ENCODE peak calls at places on chromosomes 3 and 15, in four cellular contexts. One of them, this sample, is unnamed.

GRCh38 chr3:12833226-12834161 is 7.9 kb downstream of the RPL32 start:
- DNase-seq in kidney epithelial cell: no peak
- DNase-seq in GM12878: no peak
- DNase-seq in right lobe of liver: no peak
- DNase-seq in this sample: no peak

GRCh38 chr3:189188466-189188865 is 16.7 kb downstream of the TPRG1 start:
- DNase-seq in right lobe of liver: no peak
- DNase-seq in kidney epithelial cell: no peak
- DNase-seq in GM12878: no peak
- DNase-seq in this sample: no peak

GRCh38 chr15:85706779-85707518 is 87.8 kb downstream of the KLHL25 start:
- DNase-seq in kidney epithelial cell: no peak
- DNase-seq in GM12878: peak
- DNase-seq in right lobe of liver: no peak
- DNase-seq in this sample: no peak

GRCh38 chr3:14235003-14235876 is 56.6 kb downstream of the LSM3 start:
- DNase-seq in right lobe of liver: no peak
- DNase-seq in kidney epithelial cell: no peak
- DNase-seq in GM12878: no peak
- DNase-seq in this sample: no peak

GRCh38 chr15:56813995-56814394 is 80.7 kb upstream of the ZNF280D start:
- DNase-seq in GM12878: no peak
- DNase-seq in right lobe of liver: no peak
- DNase-seq in kidney epithelial cell: no peak
- DNase-seq in this sample: no peak

GRCh38 chr3:187739125-187739560 is 6.1 kb downstream of the BCL6 start:
- DNase-seq in GM12878: no peak
- DNase-seq in right lobe of liver: peak
- DNase-seq in kidney epithelial cell: no peak
- DNase-seq in this sample: peak

GRCh38 chr15:90099868-90100854 is 2.1 kb downstream of the IDH2 start:
- DNase-seq in right lobe of liver: peak
- DNase-seq in kidney epithelial cell: no peak
- DNase-seq in GM12878: no peak
- DNase-seq in this sample: no peak

GRCh38 chr15:39444729-39445470 is 136.0 kb upstream of the THBS1 start:
- DNase-seq in right lobe of liver: no peak
- DNase-seq in GM12878: no peak
- DNase-seq in kidney epithelial cell: no peak
- DNase-seq in this sample: no peak

GRCh38 chr15:101057841-101058407 is 138.8 kb downstream of the LRRK1 start:
- DNase-seq in right lobe of liver: no peak
- DNase-seq in kidney epithelial cell: no peak
- DNase-seq in GM12878: no peak
- DNase-seq in this sample: no peak

GRCh38 chr15:57534279-57534678 is 57.4 kb upstream of the MYZAP start:
- DNase-seq in kidney epithelial cell: no peak
- DNase-seq in right lobe of liver: no peak
- DNase-seq in GM12878: no peak
- DNase-seq in this sample: no peak

GRCh38 chr3:170360476-170360875 is 3.0 kb downstream of the SKIL start:
- DNase-seq in GM12878: no peak
- DNase-seq in right lobe of liver: no peak
- DNase-seq in kidney epithelial cell: no peak
- DNase-seq in this sample: no peak

GRCh38 chr3:18188491-18188890 is 236.6 kb downstream of the SATB1 start:
- DNase-seq in kidney epithelial cell: no peak
- DNase-seq in GM12878: no peak
- DNase-seq in right lobe of liver: no peak
- DNase-seq in this sample: no peak

GRCh38 chr3:71304684-71305083 is 278.8 kb downstream of the FOXP1 start:
- DNase-seq in GM12878: no peak
- DNase-seq in kidney epithelial cell: no peak
- DNase-seq in right lobe of liver: no peak
- DNase-seq in this sample: no peak

GRCh38 chr3:160754371-160754854 is 1.6 kb upstream of the PPM1L start:
- DNase-seq in kidney epithelial cell: no peak
- DNase-seq in GM12878: no peak
- DNase-seq in right lobe of liver: peak
- DNase-seq in this sample: peak

GRCh38 chr3:128730521-128730920 is 4.5 kb downstream of the RAB7A start:
- DNase-seq in kidney epithelial cell: no peak
- DNase-seq in right lobe of liver: no peak
- DNase-seq in GM12878: no peak
- DNase-seq in this sample: no peak

GRCh38 chr15:74179983-74180688 is 6.6 kb downstream of the ISLR start:
- DNase-seq in right lobe of liver: no peak
- DNase-seq in kidney epithelial cell: no peak
- DNase-seq in GM12878: no peak
- DNase-seq in this sample: peak

GRCh38 chr15:98804057-98804380 is 155.7 kb downstream of the IGF1R start:
- DNase-seq in right lobe of liver: no peak
- DNase-seq in GM12878: no peak
- DNase-seq in kidney epithelial cell: no peak
- DNase-seq in this sample: no peak

GRCh38 chr15:83993591-83993990 is 242.0 kb upstream of the GOLGA6L4 start:
- DNase-seq in right lobe of liver: no peak
- DNase-seq in GM12878: no peak
- DNase-seq in kidney epithelial cell: no peak
- DNase-seq in this sample: no peak

GRCh38 chr3:23806322-23807160 is 786 bp downstream of the UBE2E1 start:
- DNase-seq in kidney epithelial cell: no peak
- DNase-seq in GM12878: no peak
- DNase-seq in right lobe of liver: peak
- DNase-seq in this sample: peak

GRCh38 chr3:128800241-128801187 is 74.5 kb downstream of the RAB7A start:
- DNase-seq in GM12878: no peak
- DNase-seq in right lobe of liver: no peak
- DNase-seq in kidney epithelial cell: no peak
- DNase-seq in this sample: no peak

GRCh38 chr15:70094690-70095311 is 2.9 kb downstream of the TLE3 start:
- DNase-seq in kidney epithelial cell: no peak
- DNase-seq in GM12878: no peak
- DNase-seq in right lobe of liver: no peak
- DNase-seq in this sample: no peak

GRCh38 chr15:36960179-36960946 is 140.0 kb downstream of the MEIS2 start:
- DNase-seq in right lobe of liver: no peak
- DNase-seq in GM12878: no peak
- DNase-seq in kidney epithelial cell: no peak
- DNase-seq in this sample: no peak

GRCh38 chr3:147945968-147946519 is 536.9 kb downstream of the ZIC1 start:
- DNase-seq in kidney epithelial cell: peak
- DNase-seq in right lobe of liver: peak
- DNase-seq in GM12878: peak
- DNase-seq in this sample: peak

GRCh38 chr3:62875103-62876002 is at the start of gene CADPS:
- DNase-seq in GM12878: no peak
- DNase-seq in kidney epithelial cell: no peak
- DNase-seq in right lobe of liver: no peak
- DNase-seq in this sample: peak

GRCh38 chr3:98733778-98734281 is 29.3 kb upstream of the ST3GAL6 start:
- DNase-seq in right lobe of liver: peak
- DNase-seq in GM12878: peak
- DNase-seq in kidney epithelial cell: no peak
- DNase-seq in this sample: peak

GRCh38 chr15:67931861-67932260 is 92.0 kb upstream of the RNU6-1 start:
- DNase-seq in right lobe of liver: no peak
- DNase-seq in GM12878: no peak
- DNase-seq in kidney epithelial cell: no peak
- DNase-seq in this sample: no peak

GRCh38 chr15:29207758-29208108 is 61.9 kb downstream of the NSMCE3 start:
- DNase-seq in kidney epithelial cell: no peak
- DNase-seq in GM12878: no peak
- DNase-seq in right lobe of liver: no peak
- DNase-seq in this sample: no peak

GRCh38 chr15:29204356-29204755 is 65.3 kb downstream of the NSMCE3 start:
- DNase-seq in right lobe of liver: no peak
- DNase-seq in kidney epithelial cell: no peak
- DNase-seq in GM12878: no peak
- DNase-seq in this sample: no peak

GRCh38 chr15:29207027-29207757 is 62.4 kb downstream of the NSMCE3 start:
- DNase-seq in GM12878: no peak
- DNase-seq in kidney epithelial cell: no peak
- DNase-seq in right lobe of liver: no peak
- DNase-seq in this sample: no peak

DNA sequence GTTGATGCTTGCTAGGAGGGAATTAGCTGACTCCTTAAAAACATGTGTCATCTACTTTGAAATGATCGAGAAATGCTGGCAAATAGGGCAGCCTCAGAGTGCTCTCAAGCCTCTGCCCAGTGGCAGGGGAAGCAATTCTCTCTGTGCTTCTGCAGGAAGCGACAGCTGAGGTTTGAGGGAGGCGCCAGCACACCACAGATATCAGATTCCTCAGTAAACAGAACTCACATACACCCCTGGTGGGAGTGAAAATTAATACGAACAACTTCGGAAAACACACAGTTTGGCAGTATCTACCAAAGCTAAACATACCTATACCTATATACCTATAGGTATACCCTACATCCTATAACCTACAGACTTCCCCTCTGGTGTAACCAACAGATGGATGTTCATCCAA is 61.3 kb downstream of the NSMCE3 start:
- DNase-seq in GM12878: no peak
- DNase-seq in kidney epithelial cell: no peak
- DNase-seq in right lobe of liver: no peak
- DNase-seq in this sample: no peak
- TF ChIP-seq CTCF in GM12878: no peak
- TF ChIP-seq CTCF in kidney epithelial cell: peak
- TF ChIP-seq CTCF in right lobe of liver: no peak
- TF ChIP-seq CTCF in this sample: no peak

DNA sequence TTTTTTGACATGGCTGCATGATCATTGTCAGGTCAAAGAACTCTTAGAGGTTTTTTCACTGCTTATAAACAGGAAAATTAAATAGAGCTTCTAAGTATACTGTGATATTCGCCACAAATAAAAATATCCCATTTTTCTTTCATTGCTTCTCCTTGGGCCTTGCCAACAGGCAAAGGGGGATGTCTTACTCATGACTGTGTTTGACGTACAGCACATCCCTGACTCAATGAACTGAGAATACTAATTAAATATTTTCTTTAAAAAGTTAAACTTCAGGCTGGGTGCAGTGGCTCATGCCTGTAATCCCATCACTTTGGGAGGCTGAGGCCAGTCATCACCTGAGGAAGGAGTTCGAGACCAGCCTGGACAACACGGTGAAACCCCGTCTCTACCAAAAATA is 41.4 kb upstream of the CCDC80 start:
- DNase-seq in right lobe of liver: no peak
- DNase-seq in kidney epithelial cell: no peak
- DNase-seq in GM12878: no peak
- DNase-seq in this sample: no peak
- TF ChIP-seq CTCF in right lobe of liver: no peak
- TF ChIP-seq CTCF in kidney epithelial cell: no peak
- TF ChIP-seq CTCF in GM12878: no peak
- TF ChIP-seq CTCF in this sample: no peak

GRCh38 chr15:91193059-91193715 is 93.1 kb downstream of the SV2B start:
- DNase-seq in right lobe of liver: no peak
- DNase-seq in GM12878: no peak
- DNase-seq in kidney epithelial cell: no peak
- DNase-seq in this sample: no peak
- TF ChIP-seq CTCF in right lobe of liver: no peak
- TF ChIP-seq CTCF in GM12878: no peak
- TF ChIP-seq CTCF in kidney epithelial cell: no peak
- TF ChIP-seq CTCF in this sample: no peak

GRCh38 chr3:134753999-134754742 is 40.9 kb upstream of the EPHB1 start:
- DNase-seq in right lobe of liver: no peak
- DNase-seq in kidney epithelial cell: no peak
- DNase-seq in GM12878: no peak
- DNase-seq in this sample: no peak
- TF ChIP-seq CTCF in right lobe of liver: no peak
- TF ChIP-seq CTCF in kidney epithelial cell: no peak
- TF ChIP-seq CTCF in GM12878: no peak
- TF ChIP-seq CTCF in this sample: no peak

GRCh38 chr3:108153451-108153981 is 62.7 kb upstream of the CD47 start:
- DNase-seq in right lobe of liver: no peak
- DNase-seq in kidney epithelial cell: no peak
- DNase-seq in GM12878: no peak
- DNase-seq in this sample: peak
- TF ChIP-seq CTCF in right lobe of liver: peak
- TF ChIP-seq CTCF in kidney epithelial cell: peak
- TF ChIP-seq CTCF in GM12878: peak
- TF ChIP-seq CTCF in this sample: peak

DNA sequence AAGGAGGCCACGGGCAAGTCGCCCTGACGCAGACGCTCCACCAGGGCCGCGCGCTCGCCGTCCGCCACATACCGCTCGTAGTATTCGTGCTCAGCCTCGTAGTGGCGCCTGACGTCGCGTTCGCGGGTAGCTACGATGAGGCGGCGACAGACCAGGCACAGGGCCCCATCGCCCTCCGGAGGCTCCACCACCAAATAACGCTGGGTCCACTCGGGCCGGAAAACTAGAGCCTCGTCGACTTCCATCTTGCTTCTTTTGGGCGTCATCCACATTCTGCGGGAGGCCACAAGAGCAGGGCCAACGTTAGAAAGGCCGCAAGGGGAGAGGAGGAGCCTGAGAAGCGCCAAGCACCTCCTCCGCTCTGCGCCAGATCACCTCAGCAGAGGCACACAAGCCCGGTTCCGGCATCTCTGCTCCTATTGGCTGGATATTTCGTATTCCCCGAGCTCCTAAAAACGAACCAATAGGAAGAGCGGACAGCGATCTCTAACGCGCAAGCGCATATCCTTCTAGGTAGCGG is at the start of gene EPM2AIP1:
- DNase-seq in GM12878: no peak
- DNase-seq in right lobe of liver: peak
- DNase-seq in kidney epithelial cell: no peak
- DNase-seq in this sample: peak
- TF ChIP-seq CTCF in GM12878: peak
- TF ChIP-seq CTCF in right lobe of liver: peak
- TF ChIP-seq CTCF in kidney epithelial cell: peak
- TF ChIP-seq CTCF in this sample: peak

GRCh38 chr15:44545934-44546802 is 9.2 kb downstream of the EIF3J start:
- DNase-seq in GM12878: peak
- DNase-seq in kidney epithelial cell: no peak
- DNase-seq in right lobe of liver: no peak
- DNase-seq in this sample: no peak
- TF ChIP-seq CTCF in GM12878: peak
- TF ChIP-seq CTCF in kidney epithelial cell: peak
- TF ChIP-seq CTCF in right lobe of liver: no peak
- TF ChIP-seq CTCF in this sample: no peak

GRCh38 chr15:61671736-61672135 is 388.5 kb downstream of the VPS13C start:
- DNase-seq in right lobe of liver: no peak
- DNase-seq in GM12878: no peak
- DNase-seq in kidney epithelial cell: no peak
- DNase-seq in this sample: no peak

GRCh38 chr15:61668444-61668843 is 391.8 kb downstream of the VPS13C start:
- DNase-seq in GM12878: no peak
- DNase-seq in right lobe of liver: no peak
- DNase-seq in kidney epithelial cell: no peak
- DNase-seq in this sample: no peak
- TF ChIP-seq CTCF in GM12878: no peak
- TF ChIP-seq CTCF in right lobe of liver: no peak
- TF ChIP-seq CTCF in kidney epithelial cell: no peak
- TF ChIP-seq CTCF in this sample: no peak

This sample was measured in glutamatergic neuron.